ENCODE peak calls at places on chromosomes 16 and 17, in nine cellular contexts. K is activated naive CD4-positive, alpha-beta T cell; S is HS-5; T is heart left ventricle; F is non-pigmented ciliary epithelial cell; R is EH; Q is LoVo; P is cortex of kidney; H is NCI-H1436. A is an unnamed sample.

GRCh38 chr16:67345401-67345800 is 18.8 kb downstream of the LRRC36 start:
- DNase-seq in K (no peak), S (no peak), T (no peak), F (no peak), R (no peak), Q (no peak), P (no peak), H (no peak), A (no peak)

GRCh38 chr17:73710095-73710592 is 65.9 kb upstream of the SDK2 start:
- DNase-seq in K (peak), S (no peak), T (peak), F (no peak), R (peak), Q (peak), P (no peak), H (peak), A (peak)

GRCh38 chr16:84891149-84891795 is 71.5 kb downstream of the CRISPLD2 start:
- DNase-seq in K (no peak), S (no peak), T (no peak), F (no peak), R (no peak), Q (no peak), P (no peak), H (no peak), A (no peak)

GRCh38 chr16:29321585-29321984 is 84.9 kb downstream of the NPIPB11 start:
- DNase-seq in K (no peak), S (no peak), T (no peak), F (no peak), R (no peak), Q (no peak), P (no peak), H (no peak), A (no peak)

GRCh38 chr16:3580271-3580670 is 3.1 kb upstream of the NLRC3 start:
- DNase-seq in K (no peak), S (no peak), T (no peak), F (no peak), R (no peak), Q (no peak), P (no peak), H (no peak), A (no peak)

GRCh38 chr16:2471016-2471652 is at the start of gene NTN3:
- DNase-seq in K (no peak), S (no peak), T (no peak), F (no peak), R (no peak), Q (no peak), P (no peak), H (peak), A (peak)

GRCh38 chr17:50906443-50906842 is 40.3 kb upstream of the TOB1 start:
- DNase-seq in K (no peak), S (no peak), T (no peak), F (no peak), R (no peak), Q (no peak), P (no peak), H (no peak), A (no peak)

GRCh38 chr17:79361221-79361734 is 249.6 kb downstream of the RBFOX3 start:
- DNase-seq in K (no peak), S (no peak), T (no peak), F (no peak), R (no peak), Q (no peak), P (no peak), H (no peak), A (no peak)

GRCh38 chr16:17724242-17724898 is 253.6 kb upstream of the XYLT1 start:
- DNase-seq in K (no peak), S (peak), T (no peak), F (no peak), R (peak), Q (no peak), P (no peak), H (no peak), A (peak)